ENCODE peak calls at places on chromosomes 16 and 17, in eight cellular contexts. One of them, this sample, is unnamed. For H3K36me3, the result is how much of the 10 kb centered on the place peaks cover.

GRCh38 chr16:67644038-67644437 is 906 bp upstream of the CARMIL2 start:
- DNase-seq in CD8-positive, alpha-beta memory T cell: no peak
- DNase-seq in fibroblast of lung: no peak
- DNase-seq in iPS DF 6.9: no peak
- DNase-seq in upper lobe of right lung: no peak
- DNase-seq in breast epithelium: no peak
- DNase-seq in CD4-positive, CD25-positive, alpha-beta regulatory T cell: no peak
- DNase-seq in HCT116: no peak
- DNase-seq in this sample: no peak

GRCh38 chr17:82087961-82088837 is 9.8 kb downstream of the FASN start:
- DNase-seq in CD8-positive, alpha-beta memory T cell: no peak
- DNase-seq in fibroblast of lung: no peak
- DNase-seq in iPS DF 6.9: no peak
- DNase-seq in upper lobe of right lung: no peak
- DNase-seq in breast epithelium: no peak
- DNase-seq in CD4-positive, CD25-positive, alpha-beta regulatory T cell: no peak
- DNase-seq in HCT116: no peak
- DNase-seq in this sample: no peak

GRCh38 chr17:9239821-9240658 is 218.7 kb downstream of the NTN1 start:
- DNase-seq in CD8-positive, alpha-beta memory T cell: peak
- DNase-seq in fibroblast of lung: peak
- DNase-seq in iPS DF 6.9: no peak
- DNase-seq in upper lobe of right lung: peak
- DNase-seq in breast epithelium: peak
- DNase-seq in CD4-positive, CD25-positive, alpha-beta regulatory T cell: peak
- DNase-seq in HCT116: peak
- DNase-seq in this sample: peak

GRCh38 chr16:16064874-16065384 is 115.5 kb downstream of the ABCC1 start:
- DNase-seq in CD8-positive, alpha-beta memory T cell: no peak
- DNase-seq in fibroblast of lung: no peak
- DNase-seq in iPS DF 6.9: no peak
- DNase-seq in upper lobe of right lung: no peak
- DNase-seq in breast epithelium: no peak
- DNase-seq in CD4-positive, CD25-positive, alpha-beta regulatory T cell: no peak
- DNase-seq in HCT116: no peak
- DNase-seq in this sample: no peak

GRCh38 chr17:2500446-2500845 is 11.2 kb downstream of the METTL16 start:
- DNase-seq in CD8-positive, alpha-beta memory T cell: no peak
- DNase-seq in fibroblast of lung: peak
- DNase-seq in iPS DF 6.9: no peak
- DNase-seq in upper lobe of right lung: no peak
- DNase-seq in breast epithelium: no peak
- DNase-seq in CD4-positive, CD25-positive, alpha-beta regulatory T cell: no peak
- DNase-seq in HCT116: no peak
- DNase-seq in this sample: no peak

GRCh38 chr16:62137991-62138390 is 101.8 kb upstream of the CDH8 start:
- DNase-seq in CD8-positive, alpha-beta memory T cell: no peak
- DNase-seq in fibroblast of lung: peak
- DNase-seq in iPS DF 6.9: no peak
- DNase-seq in upper lobe of right lung: no peak
- DNase-seq in breast epithelium: no peak
- DNase-seq in CD4-positive, CD25-positive, alpha-beta regulatory T cell: no peak
- DNase-seq in HCT116: no peak
- DNase-seq in this sample: no peak

GRCh38 chr16:67963325-67964321 is 4.8 kb downstream of the SLC12A4 start:
- DNase-seq in CD8-positive, alpha-beta memory T cell: no peak
- DNase-seq in fibroblast of lung: no peak
- DNase-seq in iPS DF 6.9: no peak
- DNase-seq in upper lobe of right lung: no peak
- DNase-seq in breast epithelium: no peak
- DNase-seq in CD4-positive, CD25-positive, alpha-beta regulatory T cell: no peak
- DNase-seq in HCT116: no peak
- DNase-seq in this sample: no peak

GRCh38 chr17:527247-527646 is 174.6 kb upstream of the RPH3AL start:
- DNase-seq in CD8-positive, alpha-beta memory T cell: no peak
- DNase-seq in fibroblast of lung: no peak
- DNase-seq in iPS DF 6.9: no peak
- DNase-seq in upper lobe of right lung: no peak
- DNase-seq in breast epithelium: no peak
- DNase-seq in CD4-positive, CD25-positive, alpha-beta regulatory T cell: no peak
- DNase-seq in HCT116: no peak
- DNase-seq in this sample: no peak

GRCh38 chr16:1922357-1922756 is 4.1 kb upstream of the HS3ST6 start:
- DNase-seq in CD8-positive, alpha-beta memory T cell: no peak
- DNase-seq in fibroblast of lung: no peak
- DNase-seq in iPS DF 6.9: no peak
- DNase-seq in upper lobe of right lung: no peak
- DNase-seq in breast epithelium: no peak
- DNase-seq in CD4-positive, CD25-positive, alpha-beta regulatory T cell: no peak
- DNase-seq in HCT116: no peak
- DNase-seq in this sample: no peak

GRCh38 chr17:67751101-67752074 is 33.7 kb downstream of the NOL11 start:
- DNase-seq in CD8-positive, alpha-beta memory T cell: no peak
- DNase-seq in fibroblast of lung: no peak
- DNase-seq in iPS DF 6.9: no peak
- DNase-seq in upper lobe of right lung: no peak
- DNase-seq in breast epithelium: no peak
- DNase-seq in CD4-positive, CD25-positive, alpha-beta regulatory T cell: no peak
- DNase-seq in HCT116: no peak
- DNase-seq in this sample: no peak

GRCh38 chr17:64095144-64095882 is 34.6 kb downstream of the ERN1 start:
- DNase-seq in CD8-positive, alpha-beta memory T cell: no peak
- DNase-seq in fibroblast of lung: no peak
- DNase-seq in iPS DF 6.9: no peak
- DNase-seq in upper lobe of right lung: no peak
- DNase-seq in breast epithelium: no peak
- DNase-seq in CD4-positive, CD25-positive, alpha-beta regulatory T cell: no peak
- DNase-seq in HCT116: peak
- DNase-seq in this sample: no peak

GRCh38 chr17:17701112-17701511 is 19.9 kb downstream of the RAI1 start:
- DNase-seq in CD8-positive, alpha-beta memory T cell: no peak
- DNase-seq in fibroblast of lung: no peak
- DNase-seq in iPS DF 6.9: no peak
- DNase-seq in upper lobe of right lung: no peak
- DNase-seq in breast epithelium: no peak
- DNase-seq in CD4-positive, CD25-positive, alpha-beta regulatory T cell: no peak
- DNase-seq in HCT116: no peak
- DNase-seq in this sample: no peak
- H3K27ac ChIP-seq in CD8-positive, alpha-beta memory T cell: no peak
- H3K27ac ChIP-seq in fibroblast of lung: no peak
- H3K27ac ChIP-seq in iPS DF 6.9: no peak
- H3K27ac ChIP-seq in upper lobe of right lung: no peak
- H3K27ac ChIP-seq in breast epithelium: no peak
- H3K27ac ChIP-seq in CD4-positive, CD25-positive, alpha-beta regulatory T cell: no peak
- H3K27ac ChIP-seq in HCT116: no peak
- H3K27ac ChIP-seq in this sample: no peak

GRCh38 chr17:39659286-39660010 is 5.7 kb upstream of the TCAP start:
- DNase-seq in CD8-positive, alpha-beta memory T cell: no peak
- DNase-seq in fibroblast of lung: no peak
- DNase-seq in iPS DF 6.9: no peak
- DNase-seq in upper lobe of right lung: no peak
- DNase-seq in breast epithelium: no peak
- DNase-seq in CD4-positive, CD25-positive, alpha-beta regulatory T cell: no peak
- DNase-seq in HCT116: no peak
- DNase-seq in this sample: no peak

GRCh38 chr17:39661744-39662541 is 3.2 kb upstream of the TCAP start:
- DNase-seq in CD8-positive, alpha-beta memory T cell: no peak
- DNase-seq in fibroblast of lung: no peak
- DNase-seq in iPS DF 6.9: no peak
- DNase-seq in upper lobe of right lung: no peak
- DNase-seq in breast epithelium: no peak
- DNase-seq in CD4-positive, CD25-positive, alpha-beta regulatory T cell: no peak
- DNase-seq in HCT116: no peak
- DNase-seq in this sample: no peak

GRCh38 chr17:39660011-39660360 is 5.2 kb upstream of the TCAP start:
- DNase-seq in CD8-positive, alpha-beta memory T cell: no peak
- DNase-seq in fibroblast of lung: no peak
- DNase-seq in iPS DF 6.9: no peak
- DNase-seq in upper lobe of right lung: no peak
- DNase-seq in breast epithelium: no peak
- DNase-seq in CD4-positive, CD25-positive, alpha-beta regulatory T cell: no peak
- DNase-seq in HCT116: no peak
- DNase-seq in this sample: no peak

GRCh38 chr17:39660397-39661043 is 4.6 kb upstream of the TCAP start:
- DNase-seq in CD8-positive, alpha-beta memory T cell: no peak
- DNase-seq in fibroblast of lung: no peak
- DNase-seq in iPS DF 6.9: no peak
- DNase-seq in upper lobe of right lung: no peak
- DNase-seq in breast epithelium: no peak
- DNase-seq in CD4-positive, CD25-positive, alpha-beta regulatory T cell: no peak
- DNase-seq in HCT116: no peak
- DNase-seq in this sample: no peak

DNA sequence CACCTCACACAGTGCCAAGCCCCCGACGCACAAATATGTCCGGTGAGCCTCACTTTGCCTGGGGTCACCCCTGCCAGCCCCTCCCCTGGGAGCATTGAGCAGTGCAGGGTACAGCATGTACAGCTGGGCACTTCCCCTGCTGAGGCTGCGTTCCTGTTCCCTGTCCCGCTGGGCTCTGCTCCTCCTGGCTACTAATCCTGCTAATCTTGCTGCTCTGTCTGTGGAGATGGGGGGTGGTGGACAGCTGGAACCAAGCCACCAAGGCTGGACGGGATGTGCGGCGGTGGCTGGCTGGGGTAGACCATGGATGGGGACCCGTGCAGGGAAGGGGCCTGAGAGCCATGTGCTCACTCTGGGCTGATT is 4.1 kb upstream of the TCAP start:
- DNase-seq in CD8-positive, alpha-beta memory T cell: no peak
- DNase-seq in fibroblast of lung: no peak
- DNase-seq in iPS DF 6.9: no peak
- DNase-seq in upper lobe of right lung: no peak
- DNase-seq in breast epithelium: no peak
- DNase-seq in CD4-positive, CD25-positive, alpha-beta regulatory T cell: no peak
- DNase-seq in HCT116: no peak
- DNase-seq in this sample: no peak
- H3K36me3 ChIP-seq in CD8-positive, alpha-beta memory T cell: under half
- H3K36me3 ChIP-seq in fibroblast of lung: under half
- H3K36me3 ChIP-seq in iPS DF 6.9: under half
- H3K36me3 ChIP-seq in upper lobe of right lung: under half
- H3K36me3 ChIP-seq in breast epithelium: under half
- H3K36me3 ChIP-seq in CD4-positive, CD25-positive, alpha-beta regulatory T cell: under half
- H3K36me3 ChIP-seq in HCT116: under half
- H3K36me3 ChIP-seq in this sample: half or more

GRCh38 chr16:11253995-11254912 is 1.8 kb downstream of the SOCS1 start:
- DNase-seq in CD8-positive, alpha-beta memory T cell: no peak
- DNase-seq in fibroblast of lung: no peak
- DNase-seq in iPS DF 6.9: no peak
- DNase-seq in upper lobe of right lung: no peak
- DNase-seq in breast epithelium: no peak
- DNase-seq in CD4-positive, CD25-positive, alpha-beta regulatory T cell: peak
- DNase-seq in HCT116: no peak
- DNase-seq in this sample: no peak

GRCh38 chr16:11252482-11252931 is 3.5 kb downstream of the SOCS1 start:
- DNase-seq in CD8-positive, alpha-beta memory T cell: no peak
- DNase-seq in fibroblast of lung: no peak
- DNase-seq in iPS DF 6.9: no peak
- DNase-seq in upper lobe of right lung: no peak
- DNase-seq in breast epithelium: no peak
- DNase-seq in CD4-positive, CD25-positive, alpha-beta regulatory T cell: peak
- DNase-seq in HCT116: no peak
- DNase-seq in this sample: no peak

GRCh38 chr16:11251525-11252481 is 4.2 kb downstream of the SOCS1 start:
- DNase-seq in CD8-positive, alpha-beta memory T cell: peak
- DNase-seq in fibroblast of lung: peak
- DNase-seq in iPS DF 6.9: no peak
- DNase-seq in upper lobe of right lung: no peak
- DNase-seq in breast epithelium: no peak
- DNase-seq in CD4-positive, CD25-positive, alpha-beta regulatory T cell: peak
- DNase-seq in HCT116: no peak
- DNase-seq in this sample: peak

GRCh38 chr16:11254913-11255736 is 879 bp downstream of the SOCS1 start:
- DNase-seq in CD8-positive, alpha-beta memory T cell: peak
- DNase-seq in fibroblast of lung: peak
- DNase-seq in iPS DF 6.9: no peak
- DNase-seq in upper lobe of right lung: peak
- DNase-seq in breast epithelium: peak
- DNase-seq in CD4-positive, CD25-positive, alpha-beta regulatory T cell: peak
- DNase-seq in HCT116: no peak
- DNase-seq in this sample: peak

DNA sequence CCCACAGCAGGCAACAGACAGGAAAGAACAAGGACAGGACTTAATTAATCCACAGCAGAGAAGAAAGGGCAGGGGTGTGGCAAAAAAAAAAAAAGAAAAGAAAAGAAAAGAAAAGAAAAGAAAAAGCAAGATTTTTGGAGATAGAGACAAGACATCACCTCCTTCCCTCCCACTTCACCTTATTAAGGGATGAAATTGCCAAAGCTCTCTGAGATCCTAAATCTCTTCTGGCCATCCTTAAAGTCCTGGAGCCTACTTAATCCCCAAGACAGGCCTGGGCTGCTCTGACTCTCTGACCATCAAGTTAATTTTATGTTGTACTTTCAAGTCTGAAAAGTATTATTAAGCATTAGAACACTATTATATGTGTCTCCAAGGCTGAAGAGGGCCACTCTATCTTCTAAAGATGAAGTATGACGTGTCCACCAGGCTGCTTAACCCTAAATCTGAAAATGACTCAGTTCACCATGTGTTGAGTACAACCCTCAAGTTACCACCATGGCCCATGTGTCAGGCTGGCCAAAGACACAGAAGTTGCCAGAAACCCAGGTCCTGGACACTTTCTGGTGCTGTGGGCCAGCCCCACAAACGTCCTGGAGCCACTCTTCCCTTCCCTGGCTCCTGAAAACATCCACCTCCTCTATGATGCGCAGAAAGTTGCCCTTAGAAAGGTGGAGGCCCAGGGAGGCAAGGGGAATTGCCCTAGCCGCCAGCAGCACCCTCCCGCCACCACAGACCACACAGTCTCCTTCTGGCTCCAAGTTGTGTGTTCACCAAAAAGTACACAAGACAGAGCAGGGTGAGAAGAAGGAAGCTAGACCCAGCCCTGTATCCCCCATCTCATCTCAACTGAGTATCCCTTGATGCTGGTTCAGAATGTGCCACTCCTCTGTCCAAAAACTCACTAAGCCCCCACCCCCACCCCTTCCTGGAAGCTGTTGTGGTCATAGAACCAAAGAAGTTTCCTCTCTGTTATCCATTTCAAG is 2.7 kb downstream of the SOCS1 start:
- DNase-seq in CD8-positive, alpha-beta memory T cell: peak
- DNase-seq in fibroblast of lung: peak
- DNase-seq in iPS DF 6.9: no peak
- DNase-seq in upper lobe of right lung: no peak
- DNase-seq in breast epithelium: no peak
- DNase-seq in CD4-positive, CD25-positive, alpha-beta regulatory T cell: peak
- DNase-seq in HCT116: no peak
- DNase-seq in this sample: no peak
- H3K27ac ChIP-seq in CD8-positive, alpha-beta memory T cell: peak
- H3K27ac ChIP-seq in fibroblast of lung: peak
- H3K27ac ChIP-seq in iPS DF 6.9: no peak
- H3K27ac ChIP-seq in upper lobe of right lung: no peak
- H3K27ac ChIP-seq in breast epithelium: no peak
- H3K27ac ChIP-seq in CD4-positive, CD25-positive, alpha-beta regulatory T cell: peak
- H3K27ac ChIP-seq in HCT116: no peak
- H3K27ac ChIP-seq in this sample: peak

DNA sequence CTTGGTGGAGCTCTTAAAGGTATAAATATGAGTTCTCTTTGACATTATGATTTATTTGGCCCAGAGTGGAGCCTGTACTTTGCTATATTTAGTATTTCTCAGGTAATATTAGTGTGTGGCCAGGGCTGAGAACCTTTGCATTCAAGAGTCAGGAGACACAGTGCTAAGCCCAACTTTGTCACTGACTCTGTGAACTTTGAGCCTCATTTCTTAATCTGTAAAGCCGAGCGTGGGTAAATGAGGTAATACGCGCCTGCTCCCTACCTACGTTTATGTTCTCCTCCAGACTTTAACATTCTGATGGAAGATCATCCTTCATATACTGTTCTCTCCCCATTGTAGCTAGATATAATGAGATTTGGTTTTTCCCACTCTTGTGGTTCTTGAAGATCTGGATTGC is 10.5 kb downstream of the AP2B1 start:
- DNase-seq in CD8-positive, alpha-beta memory T cell: no peak
- DNase-seq in fibroblast of lung: no peak
- DNase-seq in iPS DF 6.9: no peak
- DNase-seq in upper lobe of right lung: no peak
- DNase-seq in breast epithelium: no peak
- DNase-seq in CD4-positive, CD25-positive, alpha-beta regulatory T cell: no peak
- DNase-seq in HCT116: no peak
- DNase-seq in this sample: no peak
- H3K36me3 ChIP-seq in CD8-positive, alpha-beta memory T cell: under half
- H3K36me3 ChIP-seq in fibroblast of lung: under half
- H3K36me3 ChIP-seq in iPS DF 6.9: under half
- H3K36me3 ChIP-seq in upper lobe of right lung: half or more
- H3K36me3 ChIP-seq in breast epithelium: under half
- H3K36me3 ChIP-seq in CD4-positive, CD25-positive, alpha-beta regulatory T cell: half or more
- H3K36me3 ChIP-seq in HCT116: under half
- H3K36me3 ChIP-seq in this sample: half or more